ENCODE peak calls at places on chromosomes 11 and 22, in nine cellular contexts. One of them, this sample, is unnamed.

GRCh38 chr22:37953062-37953436 is 352 bp downstream of the C22orf23 start:
- DNase-seq in activated naive CD4-positive, alpha-beta T cell treated with anti-CD3 and anti-CD28 coated beads for 36 hours: peak
- DNase-seq in WTC11: no peak
- DNase-seq in sigmoid colon: no peak
- DNase-seq in stimulated activated naive B cell treated with anti-CD40 and anti-IgM and Interleukin-4, amounts not matched to agents 10 μg/mL and 1 μg/mL and 100 μg/mL, for 72 hours: no peak
- DNase-seq in CD4-positive, alpha-beta T cell: no peak
- DNase-seq in stomach: no peak
- DNase-seq in kidney tubule cell: peak
- DNase-seq in activated CD4-positive, CD25-positive, alpha-beta regulatory T cell: no peak
- DNase-seq in this sample: no peak

GRCh38 chr22:20509344-20510047 is 2.1 kb downstream of the MED15 start:
- DNase-seq in activated naive CD4-positive, alpha-beta T cell treated with anti-CD3 and anti-CD28 coated beads for 36 hours: peak
- DNase-seq in WTC11: no peak
- DNase-seq in sigmoid colon: peak
- DNase-seq in stimulated activated naive B cell treated with anti-CD40 and anti-IgM and Interleukin-4, amounts not matched to agents 10 μg/mL and 1 μg/mL and 100 μg/mL, for 72 hours: peak
- DNase-seq in CD4-positive, alpha-beta T cell: peak
- DNase-seq in stomach: peak
- DNase-seq in kidney tubule cell: peak
- DNase-seq in activated CD4-positive, CD25-positive, alpha-beta regulatory T cell: no peak
- DNase-seq in this sample: peak

GRCh38 chr11:126061707-126062678 is 673 bp downstream of the CDON start:
- DNase-seq in activated naive CD4-positive, alpha-beta T cell treated with anti-CD3 and anti-CD28 coated beads for 36 hours: peak
- DNase-seq in WTC11: peak
- DNase-seq in sigmoid colon: peak
- DNase-seq in stimulated activated naive B cell treated with anti-CD40 and anti-IgM and Interleukin-4, amounts not matched to agents 10 μg/mL and 1 μg/mL and 100 μg/mL, for 72 hours: peak
- DNase-seq in CD4-positive, alpha-beta T cell: peak
- DNase-seq in stomach: no peak
- DNase-seq in kidney tubule cell: peak
- DNase-seq in activated CD4-positive, CD25-positive, alpha-beta regulatory T cell: peak
- DNase-seq in this sample: peak

GRCh38 chr22:35736701-35737100 is 19.0 kb downstream of the APOL5 start:
- DNase-seq in activated naive CD4-positive, alpha-beta T cell treated with anti-CD3 and anti-CD28 coated beads for 36 hours: no peak
- DNase-seq in WTC11: no peak
- DNase-seq in sigmoid colon: no peak
- DNase-seq in stimulated activated naive B cell treated with anti-CD40 and anti-IgM and Interleukin-4, amounts not matched to agents 10 μg/mL and 1 μg/mL and 100 μg/mL, for 72 hours: no peak
- DNase-seq in CD4-positive, alpha-beta T cell: no peak
- DNase-seq in stomach: no peak
- DNase-seq in kidney tubule cell: no peak
- DNase-seq in activated CD4-positive, CD25-positive, alpha-beta regulatory T cell: no peak
- DNase-seq in this sample: no peak

GRCh38 chr22:35128637-35129036 is 62.7 kb downstream of the ISX start:
- DNase-seq in activated naive CD4-positive, alpha-beta T cell treated with anti-CD3 and anti-CD28 coated beads for 36 hours: no peak
- DNase-seq in WTC11: no peak
- DNase-seq in sigmoid colon: no peak
- DNase-seq in stimulated activated naive B cell treated with anti-CD40 and anti-IgM and Interleukin-4, amounts not matched to agents 10 μg/mL and 1 μg/mL and 100 μg/mL, for 72 hours: no peak
- DNase-seq in CD4-positive, alpha-beta T cell: no peak
- DNase-seq in stomach: no peak
- DNase-seq in kidney tubule cell: no peak
- DNase-seq in activated CD4-positive, CD25-positive, alpha-beta regulatory T cell: no peak
- DNase-seq in this sample: no peak

GRCh38 chr11:45856044-45856468 is 8.8 kb downstream of the CRY2 start:
- DNase-seq in activated naive CD4-positive, alpha-beta T cell treated with anti-CD3 and anti-CD28 coated beads for 36 hours: no peak
- DNase-seq in WTC11: no peak
- DNase-seq in sigmoid colon: peak
- DNase-seq in stimulated activated naive B cell treated with anti-CD40 and anti-IgM and Interleukin-4, amounts not matched to agents 10 μg/mL and 1 μg/mL and 100 μg/mL, for 72 hours: no peak
- DNase-seq in CD4-positive, alpha-beta T cell: no peak
- DNase-seq in stomach: no peak
- DNase-seq in kidney tubule cell: no peak
- DNase-seq in activated CD4-positive, CD25-positive, alpha-beta regulatory T cell: no peak
- DNase-seq in this sample: no peak

GRCh38 chr22:37406836-37407235 is 20.4 kb downstream of the ELFN2 start:
- DNase-seq in activated naive CD4-positive, alpha-beta T cell treated with anti-CD3 and anti-CD28 coated beads for 36 hours: no peak
- DNase-seq in WTC11: no peak
- DNase-seq in sigmoid colon: no peak
- DNase-seq in stimulated activated naive B cell treated with anti-CD40 and anti-IgM and Interleukin-4, amounts not matched to agents 10 μg/mL and 1 μg/mL and 100 μg/mL, for 72 hours: no peak
- DNase-seq in CD4-positive, alpha-beta T cell: no peak
- DNase-seq in stomach: no peak
- DNase-seq in kidney tubule cell: no peak
- DNase-seq in activated CD4-positive, CD25-positive, alpha-beta regulatory T cell: no peak
- DNase-seq in this sample: no peak

GRCh38 chr11:37511425-37511933 is 913.4 kb upstream of the RAG2 start:
- DNase-seq in activated naive CD4-positive, alpha-beta T cell treated with anti-CD3 and anti-CD28 coated beads for 36 hours: no peak
- DNase-seq in WTC11: no peak
- DNase-seq in sigmoid colon: no peak
- DNase-seq in stimulated activated naive B cell treated with anti-CD40 and anti-IgM and Interleukin-4, amounts not matched to agents 10 μg/mL and 1 μg/mL and 100 μg/mL, for 72 hours: no peak
- DNase-seq in CD4-positive, alpha-beta T cell: no peak
- DNase-seq in stomach: no peak
- DNase-seq in kidney tubule cell: peak
- DNase-seq in activated CD4-positive, CD25-positive, alpha-beta regulatory T cell: no peak
- DNase-seq in this sample: no peak

GRCh38 chr11:35099278-35100018 is 39.5 kb upstream of the CD44 start:
- DNase-seq in activated naive CD4-positive, alpha-beta T cell treated with anti-CD3 and anti-CD28 coated beads for 36 hours: no peak
- DNase-seq in WTC11: no peak
- DNase-seq in sigmoid colon: no peak
- DNase-seq in stimulated activated naive B cell treated with anti-CD40 and anti-IgM and Interleukin-4, amounts not matched to agents 10 μg/mL and 1 μg/mL and 100 μg/mL, for 72 hours: no peak
- DNase-seq in CD4-positive, alpha-beta T cell: no peak
- DNase-seq in stomach: no peak
- DNase-seq in kidney tubule cell: peak
- DNase-seq in activated CD4-positive, CD25-positive, alpha-beta regulatory T cell: no peak
- DNase-seq in this sample: no peak

This sample was measured in activated CD8-positive, alpha-beta T cell treated with anti-CD3 and anti-CD28 coated beads, Interleukin-2, amount 10 ng/mL, durations not matched to agents 7 days and 5 days.